ENCODE peak calls at places on chromosome 22, in eight cellular contexts. Y is DMS79, F is EL, I is epithelial cell of esophagus, W is RPMI7951, L is LoVo, V is upper lobe of right lung, N is heart right ventricle. G is an unnamed sample.
A peak's percentile ranks its signal among the peaks of the same experiment; 100 is the strongest.

GRCh38 chr22:46148336-46148735 is 2.0 kb upstream of the PPARA start:
- DNase-seq in Y (no peak), F (no peak), I (no peak), W (no peak), L (no peak), V (no peak), N (no peak), G (no peak)

GRCh38 chr22:39943941-39944624 is 16.1 kb upstream of the TMA7B start:
- DNase-seq in Y (no peak), F (no peak), I (no peak), W (no peak), L (no peak), V (no peak), N (no peak), G (no peak)

GRCh38 chr22:24716602-24717001 is 57.9 kb downstream of the PIWIL3 start:
- DNase-seq in Y (no peak), F (no peak), I (no peak), W (no peak), L (no peak), V (no peak), N (no peak), G (no peak)

GRCh38 chr22:17818166-17818565 is 43.9 kb upstream of the BID start:
- DNase-seq in Y (no peak), F (no peak), I (no peak), W (no peak), L (no peak), V (no peak), N (no peak), G (no peak)

GRCh38 chr22:45328822-45329535 is 19.2 kb downstream of the FAM118A start:
- DNase-seq in Y (no peak), F (no peak), I (no peak), W (no peak), L (no peak), V (no peak), N (no peak), G (no peak)

GRCh38 chr22:30802202-30803166 is 107.8 kb downstream of the OSBP2 start:
- DNase-seq in Y (peak; percentile 2), F (peak; percentile 93), I (peak; percentile 94), W (peak; percentile 92), L (peak; percentile 89), V (peak; percentile 93), N (peak; percentile 78), G (peak; percentile 77)

GRCh38 chr22:42360348-42360747 is 71.9 kb downstream of the NFAM1 start:
- DNase-seq in Y (no peak), F (no peak), I (no peak), W (no peak), L (no peak), V (no peak), N (no peak), G (no peak)

GRCh38 chr22:20226760-20227350 is 41.3 kb downstream of the RTN4R start:
- DNase-seq in Y (no peak), F (no peak), I (no peak), W (no peak), L (no peak), V (no peak), N (no peak), G (no peak)

GRCh38 chr22:38038426-38038825 is 18.8 kb upstream of the PICK1 start:
- DNase-seq in Y (no peak), F (no peak), I (no peak), W (peak; percentile 59), L (no peak), V (no peak), N (no peak), G (no peak)

GRCh38 chr22:25112538-25113253 is 87.0 kb upstream of the CRYBB3 start:
- DNase-seq in Y (no peak), F (no peak), I (no peak), W (no peak), L (no peak), V (no peak), N (no peak), G (no peak)

GRCh38 chr22:43147821-43148220 is 3.5 kb upstream of the TSPO start:
- DNase-seq in Y (no peak), F (no peak), I (no peak), W (no peak), L (no peak), V (peak; percentile 76), N (no peak), G (no peak)

GRCh38 chr22:21936151-21936778 is 16.4 kb downstream of the PPM1F start:
- DNase-seq in Y (no peak), F (no peak), I (peak; percentile 21), W (no peak), L (no peak), V (peak; percentile 74), N (no peak), G (no peak)

GRCh38 chr22:38843201-38843715 is 570 bp downstream of the NPTXR start:
- DNase-seq in Y (no peak), F (peak; percentile 80), I (peak; percentile 63), W (peak; percentile 62), L (peak; percentile 45), V (peak; percentile 75), N (no peak), G (peak; percentile 22)

GRCh38 chr22:20084547-20085413 is 4.7 kb downstream of the DGCR8 start:
- DNase-seq in Y (no peak), F (no peak), I (no peak), W (no peak), L (no peak), V (no peak), N (no peak), G (no peak)

GRCh38 chr22:40381461-40381860 is 11.1 kb downstream of the SGSM3 start:
- DNase-seq in Y (no peak), F (no peak), I (no peak), W (no peak), L (no peak), V (no peak), N (no peak), G (no peak)

GRCh38 chr22:50296658-50297490 is 10.6 kb downstream of the PLXNB2 start:
- DNase-seq in Y (no peak), F (no peak), I (no peak), W (no peak), L (no peak), V (no peak), N (no peak), G (no peak)

GRCh38 chr22:32897400-32897799 is 95.9 kb downstream of the TIMP3 start:
- DNase-seq in Y (no peak), F (peak; percentile 80), I (peak; percentile 94), W (peak; percentile 86), L (no peak), V (no peak), N (no peak), G (peak; percentile 4)

GRCh38 chr22:28505416-28506156 is 174.1 kb downstream of the TTC28 start:
- DNase-seq in Y (peak; percentile 11), F (no peak), I (no peak), W (no peak), L (no peak), V (no peak), N (no peak), G (no peak)

GRCh38 chr22:26435327-26436093 is 6.5 kb downstream of the ASPHD2 start:
- DNase-seq in Y (no peak), F (no peak), I (no peak), W (no peak), L (no peak), V (no peak), N (no peak), G (no peak)

GRCh38 chr22:44463151-44463550 is 34.9 kb downstream of the RTL6 start:
- DNase-seq in Y (no peak), F (no peak), I (no peak), W (no peak), L (no peak), V (no peak), N (no peak), G (no peak)

GRCh38 chr22:37032535-37033460 is 13.3 kb downstream of the MPST start:
- DNase-seq in Y (no peak), F (peak; percentile 25), I (peak; percentile 96), W (no peak), L (peak; percentile 87), V (peak; percentile 90), N (no peak), G (no peak)